ENCODE peak calls at places on chromosomes 3 and 15, in six cellular contexts. Y, J, B, K, C and L are unnamed samples.

GRCh38 chr3:169968224-169968623 is 1.6 kb downstream of the SEC62 start:
- DNase-seq in J (no peak), Y (no peak), C (no peak), B (no peak), K (no peak), L (no peak)

GRCh38 chr15:35308802-35309201 is 223.7 kb upstream of the NANOGP8 start:
- DNase-seq in K (peak; percentile 96), Y (no peak), C (no peak), B (no peak), J (no peak), L (no peak)

GRCh38 chr3:64945171-64945684 is 257.4 kb upstream of the ADAMTS9 start:
- DNase-seq in J (no peak), B (no peak), Y (peak; percentile 8), C (no peak), K (peak; percentile 93), L (no peak)

GRCh38 chr15:85730001-85730820 is 64.5 kb downstream of the KLHL25 start:
- DNase-seq in Y (peak; percentile 66), C (peak; percentile 53), J (no peak), K (peak; percentile 74), B (peak; percentile 73), L (peak; percentile 77)

GRCh38 chr3:194201953-194202666 is 66.2 kb downstream of the HES1 start:
- DNase-seq in B (no peak), C (no peak), Y (no peak), J (no peak), K (no peak), L (no peak)

GRCh38 chr3:141217389-141217788 is 14.2 kb upstream of the PXYLP1 start:
- DNase-seq in K (no peak), Y (no peak), J (no peak), B (no peak), C (peak; percentile 33), L (no peak)

GRCh38 chr3:142434503-142434902 is 13.3 kb downstream of the XRN1 start:
- DNase-seq in K (peak; percentile 57), B (no peak), C (peak; percentile 32), J (no peak), Y (no peak), L (peak; percentile 12)

GRCh38 chr3:101158374-101158773 is 162.0 kb downstream of the IMPG2 start:
- DNase-seq in C (no peak), B (no peak), K (no peak), Y (no peak), J (no peak), L (no peak)

GRCh38 chr3:56855856-56856538 is 54.2 kb upstream of the ARHGEF3 start:
- DNase-seq in K (peak; percentile 67), J (no peak), B (no peak), Y (peak; percentile 10), C (peak; percentile 37), L (peak; percentile 45)

GRCh38 chr15:52112203-52112750 is 298 bp downstream of the BCL2L10 start:
- DNase-seq in Y (no peak), K (peak; percentile 48), C (no peak), J (no peak), B (no peak), L (peak; percentile 32)

GRCh38 chr15:42608110-42608531 is 32.7 kb downstream of the STARD9 start:
- DNase-seq in C (no peak), B (no peak), K (peak; percentile 65), J (peak; percentile 71), Y (no peak), L (peak; percentile 96)

GRCh38 chr15:92881838-92882696 is 18.1 kb upstream of the CHD2 start:
- DNase-seq in Y (peak; percentile 99), J (peak; percentile 100), C (peak; percentile 99), B (peak; percentile 99), K (peak; percentile 100), L (peak; percentile 100)
- TF ChIP-seq POLR2A in Y (peak; percentile 98), J (peak; percentile 77), C (peak; percentile 92), B (peak; percentile 85), K (peak; percentile 52), L (peak; percentile 99)

GRCh38 chr15:39924437-39924836 is 4.4 kb upstream of the GPR176 start:
- DNase-seq in K (no peak), C (no peak), B (no peak), J (no peak), Y (no peak), L (no peak)

GRCh38 chr15:39920510-39921273 is 626 bp upstream of the GPR176 start:
- DNase-seq in J (peak; percentile 38), K (peak; percentile 83), Y (peak; percentile 87), C (peak; percentile 11), B (peak; percentile 26), L (no peak)

GRCh38 chr15:39919740-39920509 is at the start of gene GPR176:
- DNase-seq in C (no peak), Y (no peak), B (peak; percentile 30), J (no peak), K (peak; percentile 89), L (no peak)

GRCh38 chr15:39921274-39921638 is 1.2 kb upstream of the GPR176 start:
- DNase-seq in K (no peak), B (no peak), Y (no peak), J (no peak), C (no peak), L (no peak)

DNA sequence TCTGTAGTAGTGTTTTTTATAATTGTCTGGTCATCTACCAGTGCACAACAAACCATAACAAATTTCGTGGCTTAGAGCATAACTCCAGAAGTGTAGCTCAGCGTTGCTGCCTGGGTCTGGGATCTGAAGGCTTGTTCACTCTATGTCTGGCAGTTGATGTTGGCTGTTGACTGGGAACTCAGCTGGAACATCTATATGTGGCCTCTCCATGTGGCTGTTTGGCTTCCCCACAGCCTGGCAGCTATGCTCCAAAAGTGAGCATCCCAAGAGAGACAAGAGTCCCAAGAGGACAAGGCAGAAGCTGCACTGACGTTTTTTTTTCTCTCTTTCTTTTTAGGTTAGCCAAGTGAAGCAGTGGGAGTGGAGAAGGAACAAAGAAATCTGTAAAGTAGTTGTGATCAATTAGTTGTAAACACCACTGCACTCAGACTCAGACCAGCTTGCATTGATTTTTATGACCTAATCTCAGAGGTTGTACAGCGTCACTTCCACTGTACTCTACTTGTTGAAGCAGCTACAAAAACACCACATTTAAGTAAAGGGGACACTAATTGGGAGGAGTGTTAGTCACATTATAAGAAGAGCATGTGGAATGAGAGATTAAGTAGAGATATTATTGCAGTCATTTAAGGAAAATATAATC is 2.5 kb upstream of the GPR176 start:
- DNase-seq in B (no peak), C (no peak), K (no peak), J (no peak), Y (no peak), L (no peak)
- TF ChIP-seq MYC in B (no peak), C (no peak), K (no peak), J (no peak), Y (no peak), L (no peak)

GRCh38 chr15:31365032-31365654 is 38.5 kb downstream of the KLF13 start:
- DNase-seq in K (no peak), B (no peak), Y (no peak), J (no peak), C (no peak), L (no peak)

GRCh38 chr15:31367021-31367729 is 40.5 kb downstream of the KLF13 start:
- DNase-seq in B (no peak), K (no peak), J (no peak), C (no peak), Y (no peak), L (peak; percentile 20)

GRCh38 chr15:31366169-31366734 is 39.6 kb downstream of the KLF13 start:
- DNase-seq in J (no peak), K (no peak), B (no peak), Y (no peak), C (no peak), L (peak; percentile 48)

GRCh38 chr15:31364301-31365031 is 37.8 kb downstream of the KLF13 start:
- DNase-seq in Y (peak; percentile 57), B (no peak), C (no peak), J (no peak), K (no peak), L (peak; percentile 52)

DNA sequence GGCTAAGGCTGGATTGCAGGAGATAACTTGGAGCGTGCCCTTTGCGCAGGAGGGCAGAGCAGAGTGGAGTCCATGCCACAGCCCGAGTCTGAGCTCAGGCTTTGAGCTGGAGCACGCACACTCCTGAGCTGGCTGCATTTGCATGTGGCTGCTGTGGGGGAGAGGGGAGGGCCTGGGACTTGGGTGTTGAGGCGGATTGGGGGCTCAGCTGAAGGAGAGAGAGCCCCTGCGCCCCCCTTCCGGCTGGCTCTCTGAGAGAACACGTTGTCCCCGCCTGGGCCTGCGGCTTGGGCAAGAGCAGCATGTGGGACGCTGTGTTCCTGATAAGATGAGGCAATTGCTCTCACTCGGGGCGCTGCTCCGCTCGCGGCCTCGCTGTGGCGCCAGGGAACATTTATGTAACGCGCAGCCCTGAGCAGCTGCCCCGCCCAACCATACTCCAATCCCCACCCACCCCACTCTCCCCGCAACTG is 39.1 kb downstream of the KLF13 start:
- DNase-seq in J (no peak), Y (peak; percentile 86), C (no peak), B (no peak), K (no peak), L (peak; percentile 99)
- H3K4me3 ChIP-seq in J (peak overlapping the region; percentile 20), Y (no peak overlapping the region), C (no peak overlapping the region), B (no peak overlapping the region), K (no peak overlapping the region), L (peak overlapping the region; percentile 50)

GRCh38 chr15:91465086-91465485 is 365.0 kb downstream of the SV2B start:
- DNase-seq in K (no peak), J (no peak), Y (no peak), C (no peak), B (no peak), L (no peak)
- TF ChIP-seq POLR2A in K (no peak), J (no peak), Y (no peak), C (no peak), B (no peak), L (no peak)

DNA sequence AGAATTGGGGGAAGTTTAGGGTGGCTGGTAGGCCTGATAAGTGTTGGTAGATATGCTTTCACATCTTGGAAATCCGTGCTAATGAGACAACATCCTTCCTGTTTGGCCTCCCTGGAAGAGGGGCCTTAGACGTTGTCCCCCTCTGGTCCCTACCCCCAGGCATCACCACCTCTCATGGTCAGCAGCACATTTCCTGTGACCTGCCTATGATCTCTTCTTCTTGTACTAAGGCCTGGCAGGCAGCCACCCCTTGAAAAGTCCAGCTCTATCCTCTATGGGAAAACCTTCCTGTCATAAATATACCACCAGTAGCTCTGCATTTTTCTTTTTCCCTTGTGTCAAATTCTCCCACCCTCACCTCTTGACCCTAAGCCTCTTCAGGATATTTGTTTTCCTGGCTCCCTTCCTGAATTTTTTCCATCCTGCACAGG is 107.7 kb downstream of the SNRK start:
- DNase-seq in K (peak; percentile 100), B (no peak), J (no peak), C (no peak), Y (no peak), L (no peak)
- TF ChIP-seq MYC in K (peak; percentile 59), B (no peak), J (no peak), C (no peak), Y (no peak), L (no peak)

GRCh38 chr3:55481067-55481917 is 5.8 kb downstream of the WNT5A start:
- DNase-seq in K (no peak), Y (no peak), C (no peak), B (no peak), J (no peak), L (no peak)
- H3K4me3 ChIP-seq in K (no peak overlapping the region), Y (no peak overlapping the region), C (no peak overlapping the region), B (peak overlapping the region; percentile 26), J (peak overlapping the region; percentile 47), L (no peak overlapping the region)